ENCODE peak calls at places on chromosomes 6 and 20, in five cellular contexts. N is fibroblast of lung, L is heart left ventricle, Z is progenitor cell of endocrine pancreas, H is tibial artery. O is an unnamed sample.

GRCh38 chr6:73566954-73567591 is 46.2 kb upstream of the EEF1A1 start:
- DNase-seq in N (peak), L (peak), Z (no peak), H (peak), O (peak)

GRCh38 chr6:74971631-74972030 is 234.2 kb downstream of the COL12A1 start:
- DNase-seq in N (peak), L (no peak), Z (no peak), H (no peak), O (no peak)

GRCh38 chr20:35273449-35274171 is 4.3 kb downstream of the MMP24OS start:
- DNase-seq in N (no peak), L (peak), Z (no peak), H (no peak), O (no peak)

GRCh38 chr20:58526411-58526810 is 11.2 kb upstream of the APCDD1L start:
- DNase-seq in N (no peak), L (no peak), Z (no peak), H (no peak), O (no peak)

GRCh38 chr6:166722779-166723178 is 95.7 kb upstream of the RPS6KA2 start:
- DNase-seq in N (no peak), L (no peak), Z (no peak), H (no peak), O (no peak)

GRCh38 chr6:162108041-162108440 is 619.5 kb downstream of the PRKN start:
- DNase-seq in N (no peak), L (no peak), Z (no peak), H (no peak), O (no peak)

GRCh38 chr6:18632670-18633410 is 245.7 kb downstream of the RNF144B start:
- DNase-seq in N (peak), L (no peak), Z (no peak), H (no peak), O (no peak)

GRCh38 chr6:81777586-81778268 is 25.2 kb upstream of the TENT5A start:
- DNase-seq in N (no peak), L (no peak), Z (no peak), H (no peak), O (no peak)

GRCh38 chr6:158059108-158059507 is 77.4 kb downstream of the SYNJ2 start:
- DNase-seq in N (no peak), L (no peak), Z (no peak), H (peak), O (no peak)

GRCh38 chr20:61353261-61353995 is 101.4 kb downstream of the CDH4 start:
- DNase-seq in N (peak), L (no peak), Z (no peak), H (no peak), O (peak)

GRCh38 chr6:148611213-148611612 is 135.6 kb upstream of the UST start:
- DNase-seq in N (peak), L (peak), Z (no peak), H (peak), O (no peak)

GRCh38 chr6:154476494-154476893 is 34.0 kb downstream of the CNKSR3 start:
- DNase-seq in N (no peak), L (no peak), Z (no peak), H (no peak), O (no peak)

GRCh38 chr6:108916026-108916689 is 67.9 kb downstream of the ARMC2 start:
- DNase-seq in N (no peak), L (no peak), Z (no peak), H (no peak), O (no peak)

GRCh38 chr6:152605342-152605741 is 31.8 kb downstream of the SYNE1 start:
- DNase-seq in N (no peak), L (no peak), Z (no peak), H (no peak), O (no peak)

GRCh38 chr20:32139947-32140346 is 30.4 kb downstream of the TM9SF4 start:
- DNase-seq in N (no peak), L (no peak), Z (no peak), H (no peak), O (no peak)

GRCh38 chr6:24489470-24489869 is at the start of gene GPLD1:
- DNase-seq in N (no peak), L (no peak), Z (no peak), H (no peak), O (no peak)

GRCh38 chr6:138162104-138162946 is 586 bp downstream of the ARFGEF3 start:
- DNase-seq in N (peak), L (peak), Z (peak), H (no peak), O (no peak)
- TF ChIP-seq CTCF in N (no peak), L (no peak), Z (no peak), H (no peak), O (no peak)

GRCh38 chr6:56877922-56878321 is 77.0 kb upstream of the BEND6 start:
- DNase-seq in N (no peak), L (no peak), Z (no peak), H (no peak), O (no peak)

GRCh38 chr6:56875961-56876360 is 78.9 kb upstream of the BEND6 start:
- DNase-seq in N (no peak), L (no peak), Z (no peak), H (no peak), O (no peak)

GRCh38 chr6:56869346-56869745 is 85.6 kb upstream of the BEND6 start:
- DNase-seq in N (no peak), L (no peak), Z (no peak), H (no peak), O (no peak)

GRCh38 chr6:56875523-56875922 is 79.4 kb upstream of the BEND6 start:
- DNase-seq in N (no peak), L (no peak), Z (no peak), H (no peak), O (no peak)

DNA sequence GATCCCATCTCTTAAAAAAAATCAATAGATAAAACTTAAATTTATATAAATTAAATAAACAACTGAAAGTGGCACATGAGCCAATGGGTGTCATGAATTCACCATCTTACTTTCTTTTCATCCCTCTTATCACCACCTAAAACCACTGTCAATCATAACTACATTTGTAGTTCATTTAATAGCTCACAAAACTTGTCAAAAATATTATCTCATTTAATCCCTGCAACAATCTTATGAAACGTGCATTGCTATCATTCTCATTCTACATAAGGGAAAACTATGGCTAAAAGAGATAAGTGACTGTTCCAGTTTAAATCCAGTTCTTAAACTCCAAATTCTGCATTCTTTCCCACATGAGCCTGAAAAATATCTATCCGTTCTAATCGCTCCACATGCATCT is 80.6 kb upstream of the BEND6 start:
- DNase-seq in N (no peak), L (no peak), Z (no peak), H (no peak), O (no peak)
- TF ChIP-seq CTCF in N (no peak), L (no peak), Z (no peak), H (no peak), O (no peak)

GRCh38 chr6:26017567-26017966 is 55.0 kb downstream of the TRIM38 start:
- DNase-seq in N (peak), L (peak), Z (no peak), H (peak), O (no peak)
- TF ChIP-seq CTCF in N (peak), L (peak), Z (peak), H (no peak), O (no peak)

DNA sequence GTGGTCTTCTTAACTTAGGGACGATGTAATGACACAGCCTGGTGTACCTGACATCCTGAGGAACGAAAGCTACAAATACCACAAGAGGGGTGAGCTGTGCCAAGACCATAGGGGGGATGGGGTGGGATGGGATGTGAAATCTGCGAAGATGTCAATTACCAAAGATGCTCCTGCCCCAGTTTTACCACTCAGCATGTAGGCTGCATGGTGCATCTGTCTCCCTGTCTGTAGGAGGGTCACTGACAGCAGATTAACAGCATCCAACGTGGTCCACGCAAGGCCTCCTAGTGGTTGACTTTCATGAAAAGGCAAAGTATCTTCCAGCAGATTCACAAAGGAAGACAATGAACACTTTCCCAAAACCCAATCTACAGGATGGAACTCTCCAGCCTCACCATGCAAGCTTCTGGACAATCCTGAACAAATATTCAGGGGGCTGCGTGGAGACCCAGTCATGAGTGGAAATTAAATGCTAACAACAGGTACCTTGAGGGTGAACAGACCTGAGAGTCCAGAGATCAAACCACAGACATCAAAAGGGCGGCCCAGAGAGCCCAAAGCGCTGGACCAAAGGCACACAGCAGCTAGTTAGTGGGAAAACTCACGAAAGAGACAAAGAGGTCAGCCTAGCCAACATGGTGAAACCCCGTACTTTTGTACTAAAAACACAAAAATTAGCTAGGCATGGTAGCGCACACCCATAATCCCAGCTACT is 44.4 kb downstream of the ZMYND8 start:
- DNase-seq in N (no peak), L (no peak), Z (no peak), H (no peak), O (no peak)
- TF ChIP-seq CTCF in N (no peak), L (no peak), Z (no peak), H (no peak), O (no peak)

O was measured in CD14-positive monocyte.